ENCODE peak calls at places on chromosome 10, in six cellular contexts. Y, H, F, V, Z and A are unnamed samples.

GRCh38 chr10:4802711-4803487 is 23.1 kb upstream of the AKR1E2 start:
- DNase-seq in Y (no peak), H (no peak), F (no peak), V (no peak), Z (no peak), A (no peak)

GRCh38 chr10:60305394-60305892 is 84.2 kb downstream of the ANK3 start:
- DNase-seq in Y (no peak), H (no peak), F (no peak), V (no peak), Z (no peak), A (no peak)

GRCh38 chr10:63576501-63576900 is 55.3 kb downstream of the REEP3 start:
- DNase-seq in Y (no peak), H (no peak), F (no peak), V (no peak), Z (no peak), A (no peak)

GRCh38 chr10:14873090-14873760 is 5.4 kb upstream of the SUV39H2 start:
- DNase-seq in Y (no peak), H (no peak), F (peak; percentile 25), V (no peak), Z (no peak), A (no peak)

GRCh38 chr10:21134645-21135395 is 237.7 kb upstream of the NEBL start:
- DNase-seq in Y (no peak), H (no peak), F (no peak), V (no peak), Z (no peak), A (no peak)

GRCh38 chr10:21173433-21173963 is 276.4 kb upstream of the NEBL start:
- DNase-seq in Y (no peak), H (no peak), F (no peak), V (peak; percentile 10), Z (peak; percentile 32), A (no peak)

GRCh38 chr10:125124114-125124486 is 36.3 kb downstream of the CTBP2 start:
- DNase-seq in Y (no peak), H (no peak), F (no peak), V (no peak), Z (no peak), A (no peak)

GRCh38 chr10:61975107-61975932 is 73.8 kb downstream of the ARID5B start:
- DNase-seq in Y (no peak), H (no peak), F (peak; percentile 9), V (no peak), Z (no peak), A (peak; percentile 60)

GRCh38 chr10:102367441-102367840 is 28.1 kb upstream of the NFKB2 start:
- DNase-seq in Y (no peak), H (no peak), F (no peak), V (no peak), Z (no peak), A (no peak)

GRCh38 chr10:129973674-129974059 is 9.6 kb upstream of the EBF3 start:
- DNase-seq in Y (no peak), H (no peak), F (no peak), V (no peak), Z (no peak), A (no peak)

GRCh38 chr10:28559661-28560060 is 26.7 kb downstream of the WAC start:
- DNase-seq in Y (no peak), H (no peak), F (no peak), V (no peak), Z (no peak), A (no peak)

GRCh38 chr10:28120043-28120749 is 121.3 kb upstream of the ODAD2 start:
- DNase-seq in Y (peak; percentile 20), H (no peak), F (no peak), V (peak; percentile 44), Z (no peak), A (no peak)

GRCh38 chr10:97270523-97271154 is 21.8 kb downstream of the ARHGAP19 start:
- DNase-seq in Y (no peak), H (no peak), F (no peak), V (no peak), Z (no peak), A (no peak)

GRCh38 chr10:580796-581195 is 108.7 kb downstream of the DIP2C start:
- DNase-seq in Y (peak; percentile 41), H (no peak), F (peak; percentile 13), V (no peak), Z (no peak), A (peak; percentile 66)

GRCh38 chr10:20993387-20994170 is 96.5 kb upstream of the NEBL start:
- DNase-seq in Y (no peak), H (no peak), F (no peak), V (no peak), Z (no peak), A (no peak)

GRCh38 chr10:59885430-59886134 is 20.8 kb downstream of the CCDC6 start:
- DNase-seq in Y (no peak), H (no peak), F (no peak), V (no peak), Z (no peak), A (no peak)

GRCh38 chr10:109895095-109895818 is 28.1 kb downstream of the XPNPEP1 start:
- DNase-seq in Y (no peak), H (no peak), F (no peak), V (peak; percentile 36), Z (peak; percentile 72), A (no peak)

GRCh38 chr10:85868627-85869499 is 497.7 kb downstream of the GRID1 start:
- DNase-seq in Y (no peak), H (no peak), F (no peak), V (no peak), Z (no peak), A (no peak)